ENCODE peak calls at places on chromosomes 4 and X, in four cellular contexts. One of them, this sample, is unnamed.

GRCh38 chr4:8274772-8275241 is 5.3 kb downstream of the HTRA3 start:
- DNase-seq in HepG2: no peak
- DNase-seq in K562: no peak
- DNase-seq in GM12878: no peak
- DNase-seq in this sample: peak

GRCh38 chr4:56410247-56410646 is 23.0 kb upstream of the AASDH start:
- DNase-seq in GM12878: no peak
- DNase-seq in HepG2: peak
- DNase-seq in K562: no peak
- DNase-seq in this sample: peak

GRCh38 chr4:158202475-158202874 is 7.8 kb upstream of the TMEM144 start:
- DNase-seq in HepG2: no peak
- DNase-seq in K562: no peak
- DNase-seq in GM12878: no peak
- DNase-seq in this sample: no peak

GRCh38 chrX:153477901-153478300 is 7.5 kb upstream of the HAUS7 start:
- DNase-seq in GM12878: no peak
- DNase-seq in HepG2: no peak
- DNase-seq in K562: no peak
- DNase-seq in this sample: no peak

GRCh38 chrX:136622568-136622967 is 25.4 kb upstream of the CD40LG start:
- DNase-seq in HepG2: no peak
- DNase-seq in K562: no peak
- DNase-seq in GM12878: no peak
- DNase-seq in this sample: no peak

GRCh38 chr4:21885241-21885640 is 63.3 kb downstream of the KCNIP4 start:
- DNase-seq in HepG2: no peak
- DNase-seq in GM12878: no peak
- DNase-seq in K562: no peak
- DNase-seq in this sample: no peak

GRCh38 chrX:111874241-111874640 is 1.7 kb upstream of the TRPC5OS start:
- DNase-seq in GM12878: no peak
- DNase-seq in K562: no peak
- DNase-seq in HepG2: no peak
- DNase-seq in this sample: no peak

GRCh38 chr4:1855334-1856070 is 454 bp downstream of the LETM1 start:
- DNase-seq in HepG2: no peak
- DNase-seq in GM12878: no peak
- DNase-seq in K562: peak
- DNase-seq in this sample: peak

GRCh38 chrX:65723706-65724105 is 56.3 kb downstream of the MSN start:
- DNase-seq in GM12878: peak
- DNase-seq in HepG2: no peak
- DNase-seq in K562: no peak
- DNase-seq in this sample: no peak

GRCh38 chr4:184613405-184613804 is 35.8 kb downstream of the CASP3 start:
- DNase-seq in K562: no peak
- DNase-seq in GM12878: no peak
- DNase-seq in HepG2: no peak
- DNase-seq in this sample: no peak

GRCh38 chr4:60683953-60684352 is 516.2 kb upstream of the ADGRL3 start:
- DNase-seq in GM12878: no peak
- DNase-seq in HepG2: no peak
- DNase-seq in K562: no peak
- DNase-seq in this sample: no peak

GRCh38 chrX:21986596-21986995 is 45.5 kb upstream of the PHEX start:
- DNase-seq in HepG2: no peak
- DNase-seq in GM12878: no peak
- DNase-seq in K562: no peak
- DNase-seq in this sample: no peak

GRCh38 chr4:57114973-57115372 is 4.8 kb upstream of the IGFBP7 start:
- DNase-seq in HepG2: no peak
- DNase-seq in K562: no peak
- DNase-seq in GM12878: no peak
- DNase-seq in this sample: no peak

GRCh38 chr4:79255793-79256192 is 70.1 kb downstream of the NAA11 start:
- DNase-seq in K562: peak
- DNase-seq in HepG2: no peak
- DNase-seq in GM12878: no peak
- DNase-seq in this sample: no peak

GRCh38 chrX:126770179-126770578 is 49.4 kb upstream of the PRR32 start:
- DNase-seq in K562: peak
- DNase-seq in GM12878: no peak
- DNase-seq in HepG2: no peak
- DNase-seq in this sample: peak

GRCh38 chr4:65340382-65341109 is 329.7 kb downstream of the EPHA5 start:
- DNase-seq in GM12878: no peak
- DNase-seq in K562: no peak
- DNase-seq in HepG2: no peak
- DNase-seq in this sample: no peak

GRCh38 chrX:26649534-26649933 is 433.6 kb downstream of the MAGEB5 start:
- DNase-seq in HepG2: peak
- DNase-seq in K562: peak
- DNase-seq in GM12878: no peak
- DNase-seq in this sample: peak

GRCh38 chr4:184375027-184375426 is 99.3 kb downstream of the IRF2 start:
- DNase-seq in GM12878: no peak
- DNase-seq in K562: no peak
- DNase-seq in HepG2: no peak
- DNase-seq in this sample: no peak

GRCh38 chrX:20530319-20530979 is 263.7 kb upstream of the RPS6KA3 start:
- DNase-seq in HepG2: peak
- DNase-seq in K562: peak
- DNase-seq in GM12878: peak
- DNase-seq in this sample: peak

GRCh38 chr4:181688416-181688815 is 554.8 kb upstream of the TENM3 start:
- DNase-seq in HepG2: no peak
- DNase-seq in K562: no peak
- DNase-seq in GM12878: no peak
- DNase-seq in this sample: no peak

GRCh38 chr4:187726485-187726884 is 269.1 kb upstream of the ZFP42 start:
- DNase-seq in GM12878: no peak
- DNase-seq in K562: no peak
- DNase-seq in HepG2: no peak
- DNase-seq in this sample: no peak

GRCh38 chr4:142373610-142374009 is 472.5 kb downstream of the INPP4B start:
- DNase-seq in K562: no peak
- DNase-seq in HepG2: no peak
- DNase-seq in GM12878: no peak
- DNase-seq in this sample: no peak

GRCh38 chrX:148659481-148659880 is 159.1 kb downstream of the AFF2 start:
- DNase-seq in K562: no peak
- DNase-seq in GM12878: no peak
- DNase-seq in HepG2: no peak
- DNase-seq in this sample: no peak

GRCh38 chr4:114964016-114964415 is 149.4 kb downstream of the NDST4 start:
- DNase-seq in GM12878: no peak
- DNase-seq in K562: no peak
- DNase-seq in HepG2: no peak
- DNase-seq in this sample: no peak

DNA sequence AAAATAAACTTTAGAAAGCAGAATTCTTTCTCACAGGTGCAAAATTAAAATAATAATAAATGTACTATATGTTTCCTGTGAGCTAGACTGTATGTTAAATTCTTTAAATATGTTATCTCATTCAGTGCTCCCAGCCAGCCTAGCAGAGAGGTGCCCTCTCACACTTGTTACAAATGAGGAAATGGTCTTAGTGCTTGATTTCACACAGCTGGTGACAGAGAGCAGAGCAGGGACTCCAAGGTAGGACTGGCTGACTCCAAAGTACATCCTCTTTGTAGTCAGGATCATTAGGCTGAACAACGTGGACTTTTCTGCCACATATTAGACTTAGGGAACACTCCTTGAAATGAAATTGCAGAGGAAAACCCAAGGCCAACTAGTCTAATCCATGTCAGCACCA is 72.0 kb upstream of the HHIP start:
- DNase-seq in GM12878: no peak
- DNase-seq in HepG2: no peak
- DNase-seq in K562: no peak
- DNase-seq in this sample: no peak
- H3K9ac ChIP-seq in GM12878: no peak
- H3K9ac ChIP-seq in HepG2: no peak
- H3K9ac ChIP-seq in K562: no peak
- H3K9ac ChIP-seq in this sample: no peak

DNA sequence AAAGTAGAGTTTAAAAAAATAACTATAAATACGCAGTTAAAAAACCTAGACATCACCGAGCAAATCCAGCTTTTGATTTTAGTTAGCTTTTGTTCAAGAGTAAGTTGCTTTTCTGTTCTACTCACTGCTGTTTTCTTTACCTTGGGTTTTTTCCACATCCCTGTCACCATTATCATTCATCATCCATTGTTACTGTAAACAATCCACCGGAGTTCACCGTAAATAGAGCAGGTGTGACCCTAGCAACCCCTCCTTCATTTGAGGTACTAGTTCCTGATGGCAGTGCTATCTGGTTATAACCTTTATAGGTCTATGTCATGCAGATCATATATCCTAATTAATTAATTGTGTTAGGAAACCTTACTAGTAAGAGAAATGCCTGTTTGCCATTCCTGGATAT is 43.0 kb upstream of the TEX13D start:
- DNase-seq in K562: no peak
- DNase-seq in HepG2: no peak
- DNase-seq in GM12878: no peak
- DNase-seq in this sample: no peak
- TF ChIP-seq NFIC in K562: no peak
- TF ChIP-seq NFIC in HepG2: no peak
- TF ChIP-seq NFIC in GM12878: no peak
- TF ChIP-seq NFIC in this sample: no peak

DNA sequence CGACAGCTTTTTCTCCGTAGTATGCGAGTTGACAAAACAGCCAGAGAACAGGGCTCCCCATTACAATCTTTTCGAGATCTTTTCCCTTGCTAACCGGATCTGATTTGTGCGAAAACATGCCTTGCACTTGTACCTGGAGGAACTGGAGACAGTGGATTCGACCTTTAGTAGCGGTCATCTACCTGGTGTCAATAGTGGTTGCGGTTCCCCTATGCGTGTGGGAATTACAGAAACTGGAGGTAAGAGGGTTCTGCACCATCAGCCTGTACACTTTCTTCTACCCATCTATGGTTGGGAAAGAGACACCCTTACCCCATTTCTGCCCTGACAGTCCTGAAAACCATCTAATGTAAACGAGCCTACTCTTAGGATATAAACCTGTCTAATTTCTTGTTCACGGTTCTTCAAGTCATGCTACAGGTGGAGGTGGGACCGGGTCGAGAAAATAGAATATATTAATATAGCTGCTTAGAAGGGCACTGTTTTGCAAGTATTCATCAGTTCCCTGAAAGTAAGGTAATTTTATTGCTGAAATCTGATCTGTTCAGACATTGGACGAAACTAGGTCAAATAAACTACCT is 734 bp downstream of the TMEM184C start:
- DNase-seq in GM12878: peak
- DNase-seq in HepG2: no peak
- DNase-seq in K562: no peak
- DNase-seq in this sample: no peak
- H3K9ac ChIP-seq in GM12878: peak
- H3K9ac ChIP-seq in HepG2: peak
- H3K9ac ChIP-seq in K562: peak
- H3K9ac ChIP-seq in this sample: peak

GRCh38 chr4:175787948-175788347 is 24.1 kb downstream of the GPM6A start:
- DNase-seq in HepG2: no peak
- DNase-seq in GM12878: no peak
- DNase-seq in K562: no peak
- DNase-seq in this sample: no peak
- TF ChIP-seq NFIC in HepG2: no peak
- TF ChIP-seq NFIC in GM12878: no peak
- TF ChIP-seq NFIC in K562: no peak
- TF ChIP-seq NFIC in this sample: no peak

DNA sequence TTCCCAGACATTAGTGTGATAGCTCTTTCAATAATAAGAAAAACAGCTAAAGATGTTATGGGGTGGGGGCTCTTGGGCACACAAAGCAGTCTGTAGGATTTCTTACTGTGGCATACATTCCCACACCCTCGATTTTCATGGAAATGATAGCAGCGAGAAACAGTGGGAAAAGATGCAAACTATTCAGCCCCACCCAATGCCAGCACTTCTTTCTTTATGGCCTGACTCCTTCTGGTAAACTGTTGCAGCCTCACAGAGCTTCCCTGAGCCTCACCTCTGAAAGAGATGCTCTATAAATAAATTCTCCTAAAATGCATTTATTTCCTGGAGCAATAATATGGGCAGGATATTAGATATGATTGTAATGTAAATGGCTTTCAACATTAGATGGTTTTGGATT is 908 bp downstream of the ANK2 start:
- DNase-seq in HepG2: no peak
- DNase-seq in K562: no peak
- DNase-seq in GM12878: no peak
- DNase-seq in this sample: no peak
- H3K9ac ChIP-seq in HepG2: no peak
- H3K9ac ChIP-seq in K562: no peak
- H3K9ac ChIP-seq in GM12878: no peak
- H3K9ac ChIP-seq in this sample: no peak